ENCODE peak calls at places on chromosomes 12 and 14, in six cellular contexts. N is GM10248; S is HFF-Myc; Q is dorsolateral prefrontal cortex; K is CD8-positive, alpha-beta T cell; Z is fibroblast of lung. U is an unnamed sample.

GRCh38 chr12:97380440-97380839 is 82.2 kb upstream of the RMST start:
- DNase-seq in S (no peak), Z (no peak), N (no peak), Q (no peak), K (no peak), U (no peak)

GRCh38 chr14:72558721-72559120 is 335.2 kb downstream of the DPF3 start:
- DNase-seq in Q (no peak), K (no peak), Z (peak; percentile 76), N (no peak), S (no peak), U (no peak)

GRCh38 chr12:76784600-76785051 is 20.7 kb downstream of the ZDHHC17 start:
- DNase-seq in S (no peak), Z (peak; percentile 66), K (no peak), Q (no peak), N (no peak), U (no peak)

GRCh38 chr12:118330421-118331018 is 42.2 kb downstream of the TAOK3 start:
- DNase-seq in K (no peak), Q (no peak), Z (peak; percentile 86), N (peak; percentile 33), S (peak; percentile 37), U (no peak)

GRCh38 chr14:72812292-72812851 is 81.5 kb downstream of the DPF3 start:
- DNase-seq in K (no peak), Q (peak; percentile 75), N (no peak), S (no peak), Z (no peak), U (no peak)

GRCh38 chr12:16588812-16589211 is 17.1 kb downstream of the LMO3 start:
- DNase-seq in Z (no peak), N (no peak), S (no peak), K (no peak), Q (no peak), U (no peak)

GRCh38 chr14:54574528-54574927 is 7.6 kb downstream of the SAMD4A start:
- DNase-seq in S (no peak), Q (no peak), K (no peak), N (no peak), Z (no peak), U (no peak)

GRCh38 chr14:92657457-92658142 is 90.8 kb downstream of the LGMN start:
- DNase-seq in S (no peak), N (no peak), Z (no peak), Q (no peak), K (no peak), U (no peak)

GRCh38 chr12:526089-526488 is 66.3 kb downstream of the B4GALNT3 start:
- DNase-seq in S (no peak), K (no peak), Q (no peak), Z (no peak), N (no peak), U (no peak)

GRCh38 chr12:54723653-54724256 is 75.6 kb upstream of the DCD start:
- DNase-seq in S (peak; percentile 10), Q (no peak), N (no peak), Z (peak; percentile 17), K (peak; percentile 10), U (no peak)

GRCh38 chr12:123075591-123076171 is 75.2 kb downstream of the PITPNM2 start:
- DNase-seq in S (no peak), Z (no peak), K (peak; percentile 63), Q (no peak), N (peak; percentile 75), U (peak; percentile 73)

GRCh38 chr14:66944872-66945271 is 244.4 kb upstream of the GARIN2 start:
- DNase-seq in Z (peak; percentile 51), K (no peak), S (peak; percentile 3), Q (no peak), N (no peak), U (no peak)

GRCh38 chr14:92709340-92710000 is 39.0 kb downstream of the LGMN start:
- DNase-seq in K (no peak), Q (no peak), S (no peak), N (no peak), Z (no peak), U (no peak)

GRCh38 chr14:98742001-98742400 is 530.0 kb downstream of the BCL11B start:
- DNase-seq in K (no peak), N (no peak), Z (no peak), S (no peak), Q (no peak), U (no peak)

GRCh38 chr12:12807970-12808702 is 5.0 kb upstream of the DDX47 start:
- DNase-seq in K (peak; percentile 49), Z (peak; percentile 38), Q (no peak), S (no peak), N (peak; percentile 50), U (peak; percentile 39)

GRCh38 chr14:58151264-58151700 is 731 bp downstream of the ARMH4 start:
- DNase-seq in S (no peak), K (no peak), Q (no peak), N (no peak), Z (no peak), U (no peak)

GRCh38 chr14:96158735-96159134 is 45.9 kb upstream of the BDKRB2 start:
- DNase-seq in Q (no peak), S (no peak), N (no peak), Z (no peak), K (no peak), U (no peak)

GRCh38 chr12:54853933-54854538 is at the start of gene MUCL1:
- DNase-seq in Q (no peak), Z (peak; percentile 72), S (peak; percentile 55), N (peak; percentile 46), K (peak; percentile 57), U (peak; percentile 39)

GRCh38 chr14:72550513-72550912 is 343.4 kb downstream of the DPF3 start:
- DNase-seq in Z (no peak), N (no peak), Q (no peak), S (no peak), K (no peak), U (no peak)

GRCh38 chr14:32824195-32824594 is 114.5 kb upstream of the NPAS3 start:
- DNase-seq in K (no peak), N (no peak), Q (no peak), S (no peak), Z (no peak), U (no peak)

GRCh38 chr14:53285064-53285463 is 131.9 kb upstream of the DDHD1 start:
- DNase-seq in S (no peak), N (no peak), Z (no peak), K (no peak), Q (no peak), U (no peak)

GRCh38 chr12:6605425-6606330 is 1.5 kb downstream of the CHD4 start:
- DNase-seq in S (no peak), Z (no peak), Q (peak; percentile 62), N (no peak), K (peak; percentile 22), U (no peak)

GRCh38 chr12:76927170-76927784 is 48.5 kb upstream of the CSRP2 start:
- DNase-seq in N (peak; percentile 44), K (no peak), Z (peak; percentile 58), S (no peak), Q (no peak), U (no peak)

GRCh38 chr14:84273181-84273580 is 1256.8 kb upstream of the FLRT2 start:
- DNase-seq in N (no peak), Z (no peak), K (no peak), S (no peak), Q (no peak), U (no peak)

GRCh38 chr14:99980299-99980698 is 84.9 kb upstream of the EVL start:
- DNase-seq in S (no peak), K (no peak), N (no peak), Q (no peak), Z (no peak), U (no peak)

GRCh38 chr12:106719879-106720278 is 54.6 kb upstream of the RIC8B start:
- DNase-seq in K (no peak), S (no peak), N (no peak), Q (no peak), Z (no peak), U (no peak)

GRCh38 chr12:28051516-28052456 is 79.3 kb upstream of the PTHLH start:
- DNase-seq in Q (no peak), K (no peak), N (no peak), Z (peak; percentile 85), S (no peak), U (no peak)

GRCh38 chr12:74646831-74647230 is 109.2 kb downstream of the ATXN7L3B start:
- DNase-seq in K (no peak), N (no peak), Z (peak; percentile 1), Q (no peak), S (no peak), U (no peak)
- TF ChIP-seq CTCF in K (no peak), N (no peak), Z (no peak), Q (peak; percentile 55), S (no peak), U (no peak)

GRCh38 chr12:105330938-105331804 is 680 bp downstream of the C12orf75 start:
- DNase-seq in S (no peak), Z (peak; percentile 23), Q (no peak), N (peak; percentile 41), K (peak; percentile 17), U (no peak)
- TF ChIP-seq CTCF in S (no peak), Z (no peak), Q (no peak), N (no peak), K (no peak), U (no peak)

GRCh38 chr12:67086116-67086515 is 183.0 kb upstream of the CAND1 start:
- DNase-seq in Q (no peak), S (no peak), Z (no peak), N (no peak), K (no peak), U (no peak)

GRCh38 chr12:67096533-67097318 is 172.4 kb upstream of the CAND1 start:
- DNase-seq in K (no peak), Q (no peak), Z (no peak), N (no peak), S (no peak), U (no peak)

GRCh38 chr12:67088401-67089118 is 180.6 kb upstream of the CAND1 start:
- DNase-seq in N (no peak), S (no peak), Q (no peak), K (no peak), Z (no peak), U (no peak)

GRCh38 chr12:67091204-67091603 is 178.0 kb upstream of the CAND1 start:
- DNase-seq in K (no peak), N (no peak), S (no peak), Z (no peak), Q (no peak), U (no peak)

GRCh38 chr12:67091678-67092077 is 177.5 kb upstream of the CAND1 start:
- DNase-seq in Q (no peak), S (no peak), N (no peak), K (no peak), Z (no peak), U (no peak)
- TF ChIP-seq CTCF in Q (no peak), S (no peak), N (no peak), K (no peak), Z (no peak), U (no peak)

GRCh38 chr12:3294481-3294911 is 196.5 kb upstream of the PRMT8 start:
- DNase-seq in N (no peak), K (no peak), Q (no peak), S (no peak), Z (no peak), U (no peak)

GRCh38 chr12:3295225-3295624 is 195.8 kb upstream of the PRMT8 start:
- DNase-seq in Q (no peak), N (no peak), S (no peak), K (no peak), Z (no peak), U (no peak)

GRCh38 chr12:3291939-3292338 is 199.1 kb upstream of the PRMT8 start:
- DNase-seq in Z (no peak), S (no peak), K (no peak), Q (no peak), N (no peak), U (no peak)

GRCh38 chr12:3293013-3293412 is 198.0 kb upstream of the PRMT8 start:
- DNase-seq in Z (no peak), Q (no peak), S (no peak), K (no peak), N (no peak), U (no peak)

GRCh38 chr12:3293446-3294161 is 197.4 kb upstream of the PRMT8 start:
- DNase-seq in Q (no peak), K (no peak), N (no peak), S (no peak), Z (no peak), U (no peak)
- TF ChIP-seq CTCF in Q (no peak), K (no peak), N (no peak), S (peak; percentile 5), Z (no peak), U (no peak)

U was measured in natural killer cell.